ENCODE peak calls at places on chromosome 14, in six cellular contexts. Q is CD4-positive, alpha-beta memory T cell; N is left ventricle myocardium inferior; R is T follicular helper cell; F is astrocyte of the spinal cord; L is effector memory CD8-positive, alpha-beta T cell. U is an unnamed sample.

GRCh38 chr14:24741871-24742270 is 107.9 kb upstream of the GZMB start:
- DNase-seq in F (peak), R (no peak), L (no peak), N (no peak), Q (no peak), U (no peak)

GRCh38 chr14:103533999-103534575 is 5.1 kb downstream of the TRMT61A start:
- DNase-seq in Q (no peak), N (no peak), R (no peak), F (no peak), L (no peak), U (no peak)

GRCh38 chr14:104881369-104881979 is 16.4 kb downstream of the CEP170B start:
- DNase-seq in Q (peak), R (no peak), N (peak), F (no peak), L (no peak), U (no peak)

GRCh38 chr14:34301107-34301734 is 160.8 kb downstream of the SPTSSA start:
- DNase-seq in F (peak), Q (no peak), L (no peak), R (no peak), N (no peak), U (no peak)

GRCh38 chr14:22334275-22334577 is 254.8 kb downstream of the DAD1 start:
- DNase-seq in N (no peak), Q (no peak), R (no peak), F (no peak), L (no peak), U (no peak)

GRCh38 chr14:88289996-88290395 is 33.1 kb downstream of the KCNK10 start:
- DNase-seq in F (no peak), N (no peak), L (no peak), R (no peak), Q (no peak), U (no peak)

GRCh38 chr14:95206534-95206933 is 49.2 kb upstream of the DICER1 start:
- DNase-seq in R (no peak), L (no peak), N (no peak), Q (no peak), F (no peak), U (no peak)

GRCh38 chr14:22071001-22071400 is 397.4 kb upstream of the OR4E1 start:
- DNase-seq in L (peak), R (peak), N (no peak), F (no peak), Q (peak), U (peak)

GRCh38 chr14:23829736-23830474 is 123.7 kb upstream of the DHRS4 start:
- DNase-seq in L (no peak), R (no peak), N (no peak), F (peak), Q (no peak), U (no peak)

GRCh38 chr14:81209187-81209836 is 11.4 kb downstream of the GTF2A1 start:
- DNase-seq in Q (no peak), R (no peak), N (no peak), F (peak), L (no peak), U (peak)

GRCh38 chr14:46651526-46652144 is at the start of gene RPL10L:
- DNase-seq in L (no peak), F (no peak), Q (no peak), R (no peak), N (no peak), U (no peak)

GRCh38 chr14:63302135-63302534 is 16.6 kb downstream of the GPHB5 start:
- DNase-seq in Q (no peak), R (no peak), F (no peak), L (no peak), N (no peak), U (no peak)

GRCh38 chr14:103108749-103109207 is 14.3 kb downstream of the EXOC3L4 start:
- DNase-seq in N (no peak), Q (no peak), R (no peak), F (no peak), L (no peak), U (no peak)

GRCh38 chr14:92973798-92974372 is 50.9 kb downstream of the CHGA start:
- DNase-seq in R (no peak), Q (no peak), F (no peak), N (no peak), L (no peak), U (no peak)

GRCh38 chr14:105337966-105338365 is 23.4 kb downstream of the PACS2 start:
- DNase-seq in R (no peak), L (no peak), N (peak), F (no peak), Q (no peak), U (no peak)

GRCh38 chr14:53390008-53390407 is 236.9 kb upstream of the DDHD1 start:
- DNase-seq in F (no peak), R (no peak), L (no peak), Q (no peak), N (no peak), U (no peak)

GRCh38 chr14:99333841-99334240 is 61.8 kb upstream of the BCL11B start:
- DNase-seq in Q (no peak), L (no peak), N (no peak), F (no peak), R (no peak), U (no peak)

GRCh38 chr14:99947695-99948094 is 117.5 kb upstream of the EVL start:
- DNase-seq in Q (no peak), F (no peak), N (no peak), L (no peak), R (no peak), U (no peak)

GRCh38 chr14:104570869-104571635 is 8.5 kb upstream of the C14orf180 start:
- DNase-seq in F (no peak), N (no peak), R (no peak), L (no peak), Q (no peak), U (no peak)

GRCh38 chr14:24314377-24315193 is 3.3 kb downstream of the LTB4R start:
- DNase-seq in Q (no peak), L (no peak), F (no peak), R (no peak), N (no peak), U (no peak)

GRCh38 chr14:98931911-98932310 is 340.1 kb downstream of the BCL11B start:
- DNase-seq in F (no peak), N (no peak), L (peak), Q (peak), R (peak), U (no peak)

GRCh38 chr14:66493750-66494149 is 7.6 kb downstream of the CCDC196 start:
- DNase-seq in N (no peak), R (no peak), Q (no peak), L (no peak), F (no peak), U (no peak)

GRCh38 chr14:34425095-34425851 is 36.8 kb downstream of the SPTSSA start:
- DNase-seq in N (no peak), Q (no peak), F (no peak), R (no peak), L (no peak), U (no peak)

GRCh38 chr14:67495827-67496226 is 7.3 kb upstream of the TMEM229B start:
- DNase-seq in F (no peak), L (no peak), R (no peak), N (no peak), Q (no peak), U (no peak)

GRCh38 chr14:75399819-75400678 is 27.8 kb upstream of the JDP2 start:
- DNase-seq in R (no peak), Q (no peak), F (peak), N (peak), L (no peak), U (no peak)

GRCh38 chr14:102544745-102545460 is 35.3 kb upstream of the ANKRD9 start:
- DNase-seq in Q (no peak), F (no peak), L (peak), R (no peak), N (no peak), U (peak)

GRCh38 chr14:23660290-23661226 is 24.4 kb downstream of the DHRS2 start:
- DNase-seq in L (peak), Q (no peak), R (no peak), F (no peak), N (no peak), U (no peak)

GRCh38 chr14:104678901-104679705 is 10.3 kb upstream of the INF2 start:
- DNase-seq in Q (no peak), R (no peak), N (peak), L (no peak), F (no peak), U (no peak)

GRCh38 chr14:67618617-67619063 is 1.1 kb upstream of the ARG2 start:
- DNase-seq in L (peak), F (peak), N (no peak), Q (peak), R (peak), U (peak)

GRCh38 chr14:78135450-78135891 is 34.7 kb upstream of the NRXN3 start:
- DNase-seq in N (no peak), R (no peak), F (peak), Q (no peak), L (no peak), U (no peak)

GRCh38 chr14:76955575-76956252 is 72.8 kb downstream of the IRF2BPL start:
- DNase-seq in F (peak), N (no peak), Q (peak), L (peak), R (peak), U (peak)

GRCh38 chr14:32985881-32986280 is 47.2 kb downstream of the NPAS3 start:
- DNase-seq in F (peak), R (no peak), N (peak), Q (no peak), L (no peak), U (no peak)

U was measured in naive B cell.